ENCODE peak calls at places on chromosomes 3 and 15, in five cellular contexts. X is NB4, Q is uterus, U is AG09309, S is GM12865. M is an unnamed sample.

GRCh38 chr15:56871180-56871579 is 47.3 kb upstream of the TCF12 start:
- DNase-seq in U (peak), S (no peak), Q (no peak), X (no peak), M (peak)

GRCh38 chr3:27730774-27731659 is 8.9 kb upstream of the EOMES start:
- DNase-seq in X (no peak), Q (no peak), S (no peak), U (no peak), M (no peak)

GRCh38 chr3:138598534-138598933 is 4.5 kb upstream of the CEP70 start:
- DNase-seq in Q (no peak), S (no peak), U (no peak), X (no peak), M (no peak)

GRCh38 chr3:8886556-8886955 is 76.7 kb downstream of the RAD18 start:
- DNase-seq in S (no peak), U (no peak), X (no peak), Q (no peak), M (no peak)

GRCh38 chr15:65869954-65870871 is 922 bp downstream of the RAB11A start:
- DNase-seq in Q (peak), X (peak), U (no peak), S (peak), M (peak)

GRCh38 chr3:187136936-187137335 is 2.4 kb downstream of the RPL39L start:
- DNase-seq in S (no peak), X (peak), U (no peak), Q (no peak), M (peak)

GRCh38 chr15:90099072-90099867 is 3.0 kb downstream of the IDH2 start:
- DNase-seq in Q (no peak), U (no peak), S (peak), X (peak), M (no peak)

GRCh38 chr3:66442254-66443249 is 58.3 kb downstream of the LRIG1 start:
- DNase-seq in Q (peak), S (no peak), X (no peak), U (peak), M (peak)

GRCh38 chr3:157274644-157275137 is 114.7 kb upstream of the CCNL1 start:
- DNase-seq in S (no peak), Q (no peak), X (no peak), U (peak), M (no peak)

GRCh38 chr3:139944256-139944910 is 9.4 kb downstream of the CLSTN2 start:
- DNase-seq in S (no peak), Q (no peak), U (no peak), X (no peak), M (no peak)

GRCh38 chr3:149494022-149494758 is 19.7 kb downstream of the TM4SF4 start:
- DNase-seq in U (no peak), X (peak), S (peak), Q (peak), M (peak)

GRCh38 chr3:108804437-108804836 is 18.1 kb upstream of the TRAT1 start:
- DNase-seq in U (no peak), S (no peak), X (no peak), Q (no peak), M (no peak)

GRCh38 chr3:172646439-172647015 is 64.3 kb downstream of the NCEH1 start:
- DNase-seq in S (no peak), Q (no peak), U (no peak), X (no peak), M (peak)

GRCh38 chr15:62616746-62617145 is 425.8 kb upstream of the TPM1 start:
- DNase-seq in S (no peak), X (no peak), U (no peak), Q (no peak), M (no peak)

GRCh38 chr15:69857686-69858391 is 239.9 kb downstream of the TLE3 start:
- DNase-seq in S (no peak), Q (no peak), X (peak), U (no peak), M (no peak)

GRCh38 chr3:34213481-34213880 is 415.1 kb downstream of the PDCD6IP start:
- DNase-seq in U (no peak), S (no peak), X (no peak), Q (no peak), M (no peak)
- H3K4me3 ChIP-seq in U (no peak), S (no peak), X (no peak), Q (no peak), M (no peak)

GRCh38 chr15:80328496-80328895 is 75.7 kb upstream of the ARNT2 start:
- DNase-seq in S (no peak), Q (no peak), X (peak), U (no peak), M (no peak)

GRCh38 chr15:80325206-80325605 is 73.2 kb upstream of the CTXND1 start:
- DNase-seq in U (no peak), S (peak), X (peak), Q (no peak), M (no peak)

GRCh38 chr15:80317389-80318169 is 65.6 kb upstream of the CTXND1 start:
- DNase-seq in U (peak), X (peak), Q (no peak), S (peak), M (peak)

DNA sequence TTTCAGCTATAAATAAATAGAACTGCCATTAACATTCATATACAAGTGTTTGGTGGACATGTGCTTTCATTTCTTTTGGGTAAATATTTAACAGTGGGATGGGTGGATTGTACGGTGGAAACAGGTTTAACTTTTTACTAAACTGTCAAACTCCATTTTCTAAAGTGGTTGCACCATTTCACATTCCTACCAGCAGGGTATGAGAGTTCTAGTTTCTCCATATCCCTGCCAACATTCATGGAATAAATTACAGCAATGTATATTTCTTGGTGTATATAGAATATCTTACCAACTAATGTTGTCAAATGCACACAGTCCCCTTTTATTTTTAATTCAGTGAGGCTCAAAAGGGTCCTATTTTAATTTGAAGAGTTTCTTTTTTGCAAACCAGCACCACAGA is 71.3 kb upstream of the CTXND1 start:
- DNase-seq in Q (no peak), X (no peak), S (no peak), U (no peak), M (no peak)
- TF ChIP-seq CTCF in Q (no peak), X (no peak), S (no peak), U (peak), M (peak)

DNA sequence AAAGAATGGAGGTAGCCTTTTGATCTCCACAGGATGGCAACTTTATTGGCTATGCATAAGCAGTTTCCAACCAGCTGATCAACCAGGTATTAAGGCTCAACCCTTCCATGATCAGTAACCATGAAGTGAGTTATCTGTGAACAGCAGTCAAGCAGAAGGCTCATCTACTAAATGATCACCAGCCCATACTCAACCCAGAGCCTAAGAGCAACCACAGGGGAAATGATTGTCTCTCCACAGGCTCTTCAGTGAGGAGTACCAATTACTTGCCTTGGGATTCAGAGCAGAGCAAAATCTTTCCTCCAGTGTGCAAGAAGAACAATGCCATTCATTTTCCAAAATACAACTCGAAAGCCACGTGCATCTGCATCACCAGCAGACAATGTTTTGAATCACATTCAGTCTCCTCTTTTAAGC is 754.8 kb downstream of the ROBO1 start:
- DNase-seq in Q (no peak), U (no peak), S (no peak), X (no peak), M (no peak)
- H3K4me3 ChIP-seq in Q (no peak), U (no peak), S (no peak), X (no peak), M (no peak)

GRCh38 chr3:14602804-14603644 is 48.5 kb upstream of the CCDC174 start:
- DNase-seq in Q (no peak), U (no peak), X (no peak), S (no peak), M (no peak)

GRCh38 chr3:14606663-14607339 is 44.8 kb upstream of the CCDC174 start:
- DNase-seq in Q (no peak), X (no peak), U (no peak), S (no peak), M (no peak)

GRCh38 chr3:14605744-14606143 is 45.8 kb upstream of the CCDC174 start:
- DNase-seq in X (no peak), Q (no peak), S (no peak), U (no peak), M (no peak)

GRCh38 chr3:14605070-14605469 is 46.5 kb upstream of the CCDC174 start:
- DNase-seq in S (no peak), Q (no peak), U (no peak), X (peak), M (peak)

GRCh38 chr3:14608298-14608697 is 43.3 kb upstream of the CCDC174 start:
- DNase-seq in X (no peak), Q (no peak), U (no peak), S (no peak), M (no peak)
- TF ChIP-seq CTCF in X (no peak), Q (no peak), U (peak), S (no peak), M (no peak)

DNA sequence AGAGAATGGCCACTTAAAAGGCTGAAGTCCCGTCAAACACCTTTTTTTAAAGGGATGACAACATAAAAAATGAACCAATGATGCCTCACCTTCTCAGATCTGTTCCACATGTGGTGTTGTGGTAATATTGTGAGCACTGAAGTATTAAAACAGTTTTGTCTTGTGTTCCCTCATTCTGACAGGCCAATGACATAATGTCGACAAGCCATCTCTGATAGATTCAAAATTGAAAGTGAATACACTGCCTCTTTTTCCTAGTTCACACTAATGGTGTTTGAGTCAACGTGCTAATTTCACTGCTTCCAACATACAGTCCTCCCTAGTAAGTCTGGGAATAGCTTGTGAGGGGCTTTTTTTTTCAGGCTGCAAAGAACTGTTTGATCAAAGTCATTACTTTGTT is 82.7 kb downstream of the ROBO2 start:
- DNase-seq in Q (no peak), S (no peak), U (no peak), X (no peak), M (no peak)
- H3K4me3 ChIP-seq in Q (no peak), S (no peak), U (no peak), X (no peak), M (no peak)

GRCh38 chr15:82621970-82622369 is 25.2 kb downstream of the CPEB1 start:
- DNase-seq in Q (no peak), U (no peak), X (no peak), S (no peak), M (no peak)
- TF ChIP-seq CTCF in Q (no peak), U (no peak), X (peak), S (no peak), M (peak)

M was measured in fibroblast of mammary gland.